ENCODE peak calls at places on chromosomes 7 and 10, in nine cellular contexts. One of them, this sample, is unnamed.

GRCh38 chr7:157309990-157310668 is 26.7 kb upstream of the DNAJB6 start:
- DNase-seq in NCI-H1694: no peak
- DNase-seq in NCI-H2171 treated with DMSO at 0.1 percent for 48 hours: no peak
- DNase-seq in stimulated activated CD8-positive, alpha-beta memory T cell treated with anti-CD3 and anti-CD28 coated beads, Interleukin-2, amount 100 ng/mL, for 1 hour: no peak
- DNase-seq in left ventricle myocardium superior: no peak
- DNase-seq in M059J: peak; percentile 99
- DNase-seq in lower lobe of right lung: no peak
- DNase-seq in hypothalamus: no peak
- DNase-seq in BE2C: no peak
- DNase-seq in this sample: no peak

GRCh38 chr7:105653441-105654005 is 72.2 kb upstream of the EFCAB10 start:
- DNase-seq in hypothalamus: no peak
- DNase-seq in lower lobe of right lung: no peak
- DNase-seq in NCI-H1694: no peak
- DNase-seq in NCI-H2171 treated with DMSO at 0.1 percent for 48 hours: peak; percentile 56
- DNase-seq in stimulated activated CD8-positive, alpha-beta memory T cell treated with anti-CD3 and anti-CD28 coated beads, Interleukin-2, amount 100 ng/mL, for 1 hour: no peak
- DNase-seq in left ventricle myocardium superior: no peak
- DNase-seq in M059J: no peak
- DNase-seq in BE2C: no peak
- DNase-seq in this sample: no peak

GRCh38 chr7:94562525-94562924 is 52.9 kb downstream of the CASD1 start:
- DNase-seq in left ventricle myocardium superior: no peak
- DNase-seq in NCI-H1694: no peak
- DNase-seq in lower lobe of right lung: no peak
- DNase-seq in stimulated activated CD8-positive, alpha-beta memory T cell treated with anti-CD3 and anti-CD28 coated beads, Interleukin-2, amount 100 ng/mL, for 1 hour: no peak
- DNase-seq in hypothalamus: no peak
- DNase-seq in BE2C: no peak
- DNase-seq in NCI-H2171 treated with DMSO at 0.1 percent for 48 hours: no peak
- DNase-seq in M059J: no peak
- DNase-seq in this sample: no peak

GRCh38 chr7:74506329-74506724 is 52.6 kb downstream of the GTF2IRD1 start:
- DNase-seq in NCI-H2171 treated with DMSO at 0.1 percent for 48 hours: no peak
- DNase-seq in M059J: no peak
- DNase-seq in NCI-H1694: no peak
- DNase-seq in hypothalamus: no peak
- DNase-seq in BE2C: no peak
- DNase-seq in left ventricle myocardium superior: no peak
- DNase-seq in stimulated activated CD8-positive, alpha-beta memory T cell treated with anti-CD3 and anti-CD28 coated beads, Interleukin-2, amount 100 ng/mL, for 1 hour: no peak
- DNase-seq in lower lobe of right lung: no peak
- DNase-seq in this sample: no peak

GRCh38 chr7:50801907-50802306 is 19.2 kb upstream of the GRB10 start:
- DNase-seq in stimulated activated CD8-positive, alpha-beta memory T cell treated with anti-CD3 and anti-CD28 coated beads, Interleukin-2, amount 100 ng/mL, for 1 hour: no peak
- DNase-seq in NCI-H1694: no peak
- DNase-seq in left ventricle myocardium superior: no peak
- DNase-seq in M059J: no peak
- DNase-seq in lower lobe of right lung: no peak
- DNase-seq in hypothalamus: no peak
- DNase-seq in BE2C: no peak
- DNase-seq in NCI-H2171 treated with DMSO at 0.1 percent for 48 hours: no peak
- DNase-seq in this sample: no peak

GRCh38 chr7:2777898-2778535 is 66.1 kb downstream of the GNA12 start:
- DNase-seq in NCI-H2171 treated with DMSO at 0.1 percent for 48 hours: no peak
- DNase-seq in BE2C: no peak
- DNase-seq in left ventricle myocardium superior: no peak
- DNase-seq in M059J: no peak
- DNase-seq in lower lobe of right lung: no peak
- DNase-seq in NCI-H1694: no peak
- DNase-seq in stimulated activated CD8-positive, alpha-beta memory T cell treated with anti-CD3 and anti-CD28 coated beads, Interleukin-2, amount 100 ng/mL, for 1 hour: no peak
- DNase-seq in hypothalamus: no peak
- DNase-seq in this sample: no peak

GRCh38 chr7:20307119-20307518 is 23.6 kb upstream of the ITGB8 start:
- DNase-seq in lower lobe of right lung: no peak
- DNase-seq in NCI-H2171 treated with DMSO at 0.1 percent for 48 hours: no peak
- DNase-seq in NCI-H1694: no peak
- DNase-seq in hypothalamus: no peak
- DNase-seq in BE2C: no peak
- DNase-seq in left ventricle myocardium superior: no peak
- DNase-seq in stimulated activated CD8-positive, alpha-beta memory T cell treated with anti-CD3 and anti-CD28 coated beads, Interleukin-2, amount 100 ng/mL, for 1 hour: no peak
- DNase-seq in M059J: peak; percentile 97
- DNase-seq in this sample: no peak

GRCh38 chr10:114337510-114338462 is 66.5 kb downstream of the AFAP1L2 start:
- DNase-seq in stimulated activated CD8-positive, alpha-beta memory T cell treated with anti-CD3 and anti-CD28 coated beads, Interleukin-2, amount 100 ng/mL, for 1 hour: no peak
- DNase-seq in BE2C: no peak
- DNase-seq in M059J: no peak
- DNase-seq in NCI-H1694: no peak
- DNase-seq in NCI-H2171 treated with DMSO at 0.1 percent for 48 hours: no peak
- DNase-seq in lower lobe of right lung: no peak
- DNase-seq in hypothalamus: no peak
- DNase-seq in left ventricle myocardium superior: no peak
- DNase-seq in this sample: no peak

GRCh38 chr10:70761031-70761601 is 24.1 kb downstream of the TBATA start:
- DNase-seq in NCI-H1694: no peak
- DNase-seq in stimulated activated CD8-positive, alpha-beta memory T cell treated with anti-CD3 and anti-CD28 coated beads, Interleukin-2, amount 100 ng/mL, for 1 hour: no peak
- DNase-seq in lower lobe of right lung: peak; percentile 41
- DNase-seq in hypothalamus: no peak
- DNase-seq in left ventricle myocardium superior: no peak
- DNase-seq in NCI-H2171 treated with DMSO at 0.1 percent for 48 hours: no peak
- DNase-seq in M059J: peak; percentile 19
- DNase-seq in BE2C: no peak
- DNase-seq in this sample: no peak

GRCh38 chr7:111113263-111114017 is 22.5 kb downstream of the LRRN3 start:
- DNase-seq in hypothalamus: no peak
- DNase-seq in stimulated activated CD8-positive, alpha-beta memory T cell treated with anti-CD3 and anti-CD28 coated beads, Interleukin-2, amount 100 ng/mL, for 1 hour: no peak
- DNase-seq in M059J: peak; percentile 75
- DNase-seq in lower lobe of right lung: no peak
- DNase-seq in left ventricle myocardium superior: no peak
- DNase-seq in NCI-H1694: no peak
- DNase-seq in BE2C: no peak
- DNase-seq in NCI-H2171 treated with DMSO at 0.1 percent for 48 hours: no peak
- DNase-seq in this sample: no peak

GRCh38 chr7:70383369-70383768 is 748.6 kb upstream of the GALNT17 start:
- DNase-seq in hypothalamus: no peak
- DNase-seq in BE2C: no peak
- DNase-seq in lower lobe of right lung: no peak
- DNase-seq in stimulated activated CD8-positive, alpha-beta memory T cell treated with anti-CD3 and anti-CD28 coated beads, Interleukin-2, amount 100 ng/mL, for 1 hour: no peak
- DNase-seq in M059J: no peak
- DNase-seq in left ventricle myocardium superior: no peak
- DNase-seq in NCI-H2171 treated with DMSO at 0.1 percent for 48 hours: no peak
- DNase-seq in NCI-H1694: peak; percentile 69
- DNase-seq in this sample: no peak

GRCh38 chr7:30867483-30867882 is 44.2 kb upstream of the AQP1 start:
- DNase-seq in NCI-H2171 treated with DMSO at 0.1 percent for 48 hours: no peak
- DNase-seq in NCI-H1694: no peak
- DNase-seq in BE2C: no peak
- DNase-seq in hypothalamus: no peak
- DNase-seq in M059J: no peak
- DNase-seq in left ventricle myocardium superior: no peak
- DNase-seq in lower lobe of right lung: no peak
- DNase-seq in stimulated activated CD8-positive, alpha-beta memory T cell treated with anti-CD3 and anti-CD28 coated beads, Interleukin-2, amount 100 ng/mL, for 1 hour: no peak
- DNase-seq in this sample: no peak

GRCh38 chr7:142870575-142871259 is 14.8 kb downstream of the TRPV6 start:
- DNase-seq in left ventricle myocardium superior: no peak
- DNase-seq in M059J: peak; percentile 36
- DNase-seq in NCI-H2171 treated with DMSO at 0.1 percent for 48 hours: no peak
- DNase-seq in lower lobe of right lung: no peak
- DNase-seq in BE2C: no peak
- DNase-seq in stimulated activated CD8-positive, alpha-beta memory T cell treated with anti-CD3 and anti-CD28 coated beads, Interleukin-2, amount 100 ng/mL, for 1 hour: no peak
- DNase-seq in hypothalamus: no peak
- DNase-seq in NCI-H1694: no peak
- DNase-seq in this sample: no peak

GRCh38 chr7:124155400-124156022 is 122.6 kb upstream of the TMEM229A start:
- DNase-seq in M059J: peak; percentile 28
- DNase-seq in hypothalamus: no peak
- DNase-seq in NCI-H2171 treated with DMSO at 0.1 percent for 48 hours: peak; percentile 33
- DNase-seq in BE2C: no peak
- DNase-seq in left ventricle myocardium superior: no peak
- DNase-seq in stimulated activated CD8-positive, alpha-beta memory T cell treated with anti-CD3 and anti-CD28 coated beads, Interleukin-2, amount 100 ng/mL, for 1 hour: no peak
- DNase-seq in lower lobe of right lung: no peak
- DNase-seq in NCI-H1694: peak; percentile 38
- DNase-seq in this sample: no peak

GRCh38 chr7:88337556-88337955 is 30.9 kb upstream of the STEAP4 start:
- DNase-seq in NCI-H1694: no peak
- DNase-seq in left ventricle myocardium superior: no peak
- DNase-seq in hypothalamus: no peak
- DNase-seq in NCI-H2171 treated with DMSO at 0.1 percent for 48 hours: no peak
- DNase-seq in M059J: peak; percentile 56
- DNase-seq in lower lobe of right lung: no peak
- DNase-seq in BE2C: no peak
- DNase-seq in stimulated activated CD8-positive, alpha-beta memory T cell treated with anti-CD3 and anti-CD28 coated beads, Interleukin-2, amount 100 ng/mL, for 1 hour: no peak
- DNase-seq in this sample: peak; percentile 87

GRCh38 chr10:21334891-21335696 is 190.4 kb downstream of the SKIDA1 start:
- DNase-seq in lower lobe of right lung: no peak
- DNase-seq in BE2C: peak; percentile 63
- DNase-seq in M059J: peak; percentile 85
- DNase-seq in NCI-H1694: no peak
- DNase-seq in NCI-H2171 treated with DMSO at 0.1 percent for 48 hours: no peak
- DNase-seq in stimulated activated CD8-positive, alpha-beta memory T cell treated with anti-CD3 and anti-CD28 coated beads, Interleukin-2, amount 100 ng/mL, for 1 hour: no peak
- DNase-seq in left ventricle myocardium superior: peak; percentile 62
- DNase-seq in hypothalamus: no peak
- DNase-seq in this sample: no peak

GRCh38 chr10:27319752-27320561 is 79.4 kb upstream of the ACBD5 start:
- DNase-seq in stimulated activated CD8-positive, alpha-beta memory T cell treated with anti-CD3 and anti-CD28 coated beads, Interleukin-2, amount 100 ng/mL, for 1 hour: no peak
- DNase-seq in NCI-H1694: no peak
- DNase-seq in left ventricle myocardium superior: peak; percentile 60
- DNase-seq in M059J: peak; percentile 50
- DNase-seq in NCI-H2171 treated with DMSO at 0.1 percent for 48 hours: no peak
- DNase-seq in lower lobe of right lung: peak; percentile 83
- DNase-seq in hypothalamus: no peak
- DNase-seq in BE2C: no peak
- DNase-seq in this sample: peak; percentile 98

GRCh38 chr7:47588704-47589225 is 6.9 kb upstream of the TNS3 start:
- DNase-seq in hypothalamus: no peak
- DNase-seq in NCI-H1694: no peak
- DNase-seq in left ventricle myocardium superior: no peak
- DNase-seq in NCI-H2171 treated with DMSO at 0.1 percent for 48 hours: no peak
- DNase-seq in lower lobe of right lung: no peak
- DNase-seq in stimulated activated CD8-positive, alpha-beta memory T cell treated with anti-CD3 and anti-CD28 coated beads, Interleukin-2, amount 100 ng/mL, for 1 hour: no peak
- DNase-seq in BE2C: no peak
- DNase-seq in M059J: no peak
- DNase-seq in this sample: no peak

GRCh38 chr10:2230478-2230877 is 493.2 kb upstream of the ADARB2 start:
- DNase-seq in NCI-H2171 treated with DMSO at 0.1 percent for 48 hours: no peak
- DNase-seq in BE2C: no peak
- DNase-seq in hypothalamus: no peak
- DNase-seq in NCI-H1694: no peak
- DNase-seq in lower lobe of right lung: no peak
- DNase-seq in left ventricle myocardium superior: no peak
- DNase-seq in M059J: no peak
- DNase-seq in stimulated activated CD8-positive, alpha-beta memory T cell treated with anti-CD3 and anti-CD28 coated beads, Interleukin-2, amount 100 ng/mL, for 1 hour: no peak
- DNase-seq in this sample: no peak

GRCh38 chr7:101823596-101823995 is 6.2 kb downstream of the CUX1 start:
- DNase-seq in NCI-H1694: no peak
- DNase-seq in hypothalamus: no peak
- DNase-seq in M059J: no peak
- DNase-seq in lower lobe of right lung: no peak
- DNase-seq in stimulated activated CD8-positive, alpha-beta memory T cell treated with anti-CD3 and anti-CD28 coated beads, Interleukin-2, amount 100 ng/mL, for 1 hour: no peak
- DNase-seq in left ventricle myocardium superior: no peak
- DNase-seq in NCI-H2171 treated with DMSO at 0.1 percent for 48 hours: no peak
- DNase-seq in BE2C: no peak
- DNase-seq in this sample: no peak

GRCh38 chr10:69578508-69578991 is 5.3 kb upstream of the NEUROG3 start:
- DNase-seq in NCI-H1694: no peak
- DNase-seq in stimulated activated CD8-positive, alpha-beta memory T cell treated with anti-CD3 and anti-CD28 coated beads, Interleukin-2, amount 100 ng/mL, for 1 hour: no peak
- DNase-seq in M059J: no peak
- DNase-seq in hypothalamus: no peak
- DNase-seq in lower lobe of right lung: no peak
- DNase-seq in BE2C: no peak
- DNase-seq in left ventricle myocardium superior: no peak
- DNase-seq in NCI-H2171 treated with DMSO at 0.1 percent for 48 hours: peak; percentile 61
- DNase-seq in this sample: no peak

GRCh38 chr7:137958593-137959431 is 43.1 kb downstream of the CREB3L2 start:
- DNase-seq in stimulated activated CD8-positive, alpha-beta memory T cell treated with anti-CD3 and anti-CD28 coated beads, Interleukin-2, amount 100 ng/mL, for 1 hour: no peak
- DNase-seq in NCI-H1694: no peak
- DNase-seq in NCI-H2171 treated with DMSO at 0.1 percent for 48 hours: no peak
- DNase-seq in lower lobe of right lung: no peak
- DNase-seq in M059J: no peak
- DNase-seq in hypothalamus: no peak
- DNase-seq in left ventricle myocardium superior: no peak
- DNase-seq in BE2C: no peak
- DNase-seq in this sample: peak; percentile 58

GRCh38 chr10:78462728-78463228 is 429.1 kb downstream of the RPS24 start:
- DNase-seq in M059J: no peak
- DNase-seq in left ventricle myocardium superior: no peak
- DNase-seq in hypothalamus: no peak
- DNase-seq in BE2C: no peak
- DNase-seq in stimulated activated CD8-positive, alpha-beta memory T cell treated with anti-CD3 and anti-CD28 coated beads, Interleukin-2, amount 100 ng/mL, for 1 hour: no peak
- DNase-seq in NCI-H1694: no peak
- DNase-seq in lower lobe of right lung: no peak
- DNase-seq in NCI-H2171 treated with DMSO at 0.1 percent for 48 hours: no peak
- DNase-seq in this sample: no peak

GRCh38 chr7:139562491-139562890 is 39.0 kb downstream of the CLEC2L start:
- DNase-seq in stimulated activated CD8-positive, alpha-beta memory T cell treated with anti-CD3 and anti-CD28 coated beads, Interleukin-2, amount 100 ng/mL, for 1 hour: no peak
- DNase-seq in left ventricle myocardium superior: no peak
- DNase-seq in NCI-H1694: no peak
- DNase-seq in hypothalamus: no peak
- DNase-seq in lower lobe of right lung: no peak
- DNase-seq in M059J: no peak
- DNase-seq in NCI-H2171 treated with DMSO at 0.1 percent for 48 hours: no peak
- DNase-seq in BE2C: no peak
- DNase-seq in this sample: no peak

GRCh38 chr7:158274996-158275395 is 312.6 kb downstream of the PTPRN2 start:
- DNase-seq in stimulated activated CD8-positive, alpha-beta memory T cell treated with anti-CD3 and anti-CD28 coated beads, Interleukin-2, amount 100 ng/mL, for 1 hour: no peak
- DNase-seq in hypothalamus: no peak
- DNase-seq in left ventricle myocardium superior: peak; percentile 19
- DNase-seq in BE2C: no peak
- DNase-seq in NCI-H1694: no peak
- DNase-seq in lower lobe of right lung: no peak
- DNase-seq in NCI-H2171 treated with DMSO at 0.1 percent for 48 hours: no peak
- DNase-seq in M059J: no peak
- DNase-seq in this sample: no peak

GRCh38 chr10:28869606-28870201 is 192.4 kb downstream of the BAMBI start:
- DNase-seq in NCI-H1694: no peak
- DNase-seq in BE2C: no peak
- DNase-seq in left ventricle myocardium superior: no peak
- DNase-seq in NCI-H2171 treated with DMSO at 0.1 percent for 48 hours: no peak
- DNase-seq in stimulated activated CD8-positive, alpha-beta memory T cell treated with anti-CD3 and anti-CD28 coated beads, Interleukin-2, amount 100 ng/mL, for 1 hour: no peak
- DNase-seq in lower lobe of right lung: no peak
- DNase-seq in hypothalamus: no peak
- DNase-seq in M059J: no peak
- DNase-seq in this sample: no peak

GRCh38 chr7:130733866-130734524 is at the start of gene KLF14:
- DNase-seq in NCI-H2171 treated with DMSO at 0.1 percent for 48 hours: peak; percentile 42
- DNase-seq in left ventricle myocardium superior: peak; percentile 39
- DNase-seq in M059J: peak; percentile 14
- DNase-seq in NCI-H1694: no peak
- DNase-seq in stimulated activated CD8-positive, alpha-beta memory T cell treated with anti-CD3 and anti-CD28 coated beads, Interleukin-2, amount 100 ng/mL, for 1 hour: no peak
- DNase-seq in BE2C: peak; percentile 26
- DNase-seq in lower lobe of right lung: no peak
- DNase-seq in hypothalamus: no peak
- DNase-seq in this sample: no peak

GRCh38 chr7:147861058-147861716 is 729.4 kb upstream of the C7orf33 start:
- DNase-seq in hypothalamus: no peak
- DNase-seq in M059J: no peak
- DNase-seq in stimulated activated CD8-positive, alpha-beta memory T cell treated with anti-CD3 and anti-CD28 coated beads, Interleukin-2, amount 100 ng/mL, for 1 hour: no peak
- DNase-seq in NCI-H2171 treated with DMSO at 0.1 percent for 48 hours: no peak
- DNase-seq in NCI-H1694: no peak
- DNase-seq in left ventricle myocardium superior: no peak
- DNase-seq in lower lobe of right lung: no peak
- DNase-seq in BE2C: no peak
- DNase-seq in this sample: no peak

GRCh38 chr7:2213551-2214215 is 19.1 kb downstream of the MAD1L1 start:
- DNase-seq in NCI-H2171 treated with DMSO at 0.1 percent for 48 hours: no peak
- DNase-seq in NCI-H1694: no peak
- DNase-seq in left ventricle myocardium superior: peak; percentile 86
- DNase-seq in hypothalamus: no peak
- DNase-seq in BE2C: no peak
- DNase-seq in stimulated activated CD8-positive, alpha-beta memory T cell treated with anti-CD3 and anti-CD28 coated beads, Interleukin-2, amount 100 ng/mL, for 1 hour: no peak
- DNase-seq in M059J: no peak
- DNase-seq in lower lobe of right lung: peak; percentile 21
- DNase-seq in this sample: no peak

This sample was measured in MV-4-11.